ENCODE peak calls at places on chromosome 16, in ten cellular contexts. I is PC-9, V is upper lobe of right lung, G is pancreas, U is dorsolateral prefrontal cortex, P is K562, B is neural progenitor cell, Y is tibial nerve, H is heart right ventricle, D is PC-3. E is an unnamed sample.

GRCh38 chr16:49856741-49857330 is 924 bp upstream of the ZNF423 start:
- DNase-seq in B (peak; percentile 93), V (peak; percentile 86), Y (peak; percentile 56), P (peak; percentile 59), D (peak; percentile 21), I (peak; percentile 10), H (peak; percentile 83), U (peak; percentile 69), G (peak; percentile 79), E (peak; percentile 85)

GRCh38 chr16:86914850-86915717 is 336.7 kb downstream of the FOXL1 start:
- DNase-seq in H (no peak), B (no peak), Y (no peak), G (no peak), I (no peak), D (no peak), P (no peak), U (no peak), V (no peak), E (no peak)

GRCh38 chr16:23572394-23572793 is 14.9 kb downstream of the UBFD1 start:
- DNase-seq in G (no peak), B (no peak), V (no peak), D (no peak), Y (no peak), P (no peak), I (no peak), U (no peak), H (no peak), E (no peak)

GRCh38 chr16:10678655-10679054 is 16.1 kb downstream of the TEKT5 start:
- DNase-seq in B (peak; percentile 72), U (no peak), P (no peak), Y (no peak), I (no peak), D (no peak), G (no peak), V (no peak), H (no peak), E (peak; percentile 61)

GRCh38 chr16:1945559-1946391 is 2.8 kb upstream of the MSRB1 start:
- DNase-seq in B (no peak), U (no peak), G (no peak), Y (no peak), P (peak; percentile 68), D (no peak), V (no peak), I (no peak), H (no peak), E (no peak)

GRCh38 chr16:17940584-17940983 is 396.0 kb downstream of the NPIPA8 start:
- DNase-seq in V (no peak), P (no peak), D (no peak), H (no peak), I (no peak), Y (no peak), U (no peak), B (no peak), G (no peak), E (no peak)

GRCh38 chr16:2224183-2224486 is 744 bp downstream of the E4F1 start:
- DNase-seq in I (no peak), Y (no peak), V (no peak), H (no peak), D (peak; percentile 39), B (no peak), P (peak; percentile 77), G (no peak), U (no peak), E (no peak)

GRCh38 chr16:88906535-88907105 is 40.2 kb upstream of the PABPN1L start:
- DNase-seq in P (no peak), D (no peak), Y (no peak), H (no peak), B (no peak), U (no peak), V (no peak), I (no peak), G (no peak), E (no peak)

GRCh38 chr16:82660078-82660645 is 33.4 kb downstream of the CDH13 start:
- DNase-seq in U (peak; percentile 15), D (no peak), P (no peak), I (no peak), Y (no peak), B (no peak), H (no peak), V (no peak), G (no peak), E (no peak)

GRCh38 chr16:89484923-89485679 is 5.3 kb downstream of the ANKRD11 start:
- DNase-seq in V (no peak), Y (no peak), U (no peak), B (no peak), I (no peak), H (no peak), G (no peak), P (no peak), D (no peak), E (no peak)

GRCh38 chr16:50121721-50122445 is 31.2 kb upstream of the TENT4B start:
- DNase-seq in P (no peak), G (no peak), B (peak; percentile 26), I (no peak), H (no peak), U (no peak), Y (no peak), V (no peak), D (no peak), E (no peak)

GRCh38 chr16:72612271-72612670 is 435.7 kb downstream of the ZFHX3 start:
- DNase-seq in G (no peak), H (no peak), U (no peak), D (no peak), B (no peak), I (no peak), V (no peak), P (no peak), Y (no peak), E (no peak)

GRCh38 chr16:72833491-72833890 is 214.4 kb downstream of the ZFHX3 start:
- DNase-seq in I (no peak), H (no peak), D (no peak), P (no peak), G (no peak), B (no peak), Y (no peak), U (no peak), V (no peak), E (no peak)

GRCh38 chr16:16004314-16004749 is 54.9 kb downstream of the ABCC1 start:
- DNase-seq in Y (no peak), P (no peak), D (peak; percentile 65), H (no peak), B (no peak), I (no peak), U (no peak), G (no peak), V (no peak), E (no peak)

GRCh38 chr16:6267682-6268081 is 1065.0 kb upstream of the RBFOX1 start:
- DNase-seq in B (no peak), P (no peak), H (no peak), Y (no peak), I (no peak), V (no peak), U (no peak), G (no peak), D (no peak), E (no peak)

GRCh38 chr16:2205104-2205966 is at the start of gene MLST8:
- DNase-seq in U (peak; percentile 73), P (peak; percentile 92), D (peak; percentile 75), B (peak; percentile 94), V (peak; percentile 94), H (peak; percentile 91), G (peak; percentile 91), I (peak; percentile 90), Y (peak; percentile 71), E (peak; percentile 77)

GRCh38 chr16:85296859-85297698 is 184.8 kb upstream of the CIBAR2 start:
- DNase-seq in I (peak; percentile 59), H (no peak), Y (no peak), B (peak; percentile 72), D (peak; percentile 49), G (peak; percentile 70), P (peak; percentile 85), V (peak; percentile 80), U (no peak), E (peak; percentile 40)

GRCh38 chr16:10611825-10612342 is 31.5 kb upstream of the EMP2 start:
- DNase-seq in P (no peak), U (no peak), I (no peak), Y (no peak), D (no peak), G (no peak), H (no peak), B (peak; percentile 33), V (no peak), E (no peak)

GRCh38 chr16:27199747-27200146 is 3.6 kb upstream of the KDM8 start:
- DNase-seq in G (no peak), P (no peak), B (no peak), U (no peak), D (no peak), V (no peak), H (no peak), I (no peak), Y (no peak), E (no peak)
- H3K27ac ChIP-seq in G (no peak overlapping the region), P (peak overlapping the region; percentile 90), B (no peak overlapping the region), U (no peak overlapping the region), D (no peak overlapping the region), V (peak overlapping the region; percentile 58), H (no peak overlapping the region), I (no peak overlapping the region), Y (no peak overlapping the region), E (no peak overlapping the region)

GRCh38 chr16:3356118-3356517 is 429 bp downstream of the OR2C1 start:
- DNase-seq in U (no peak), G (no peak), B (no peak), Y (no peak), D (no peak), H (no peak), I (no peak), P (peak; percentile 25), V (no peak), E (no peak)
- TF ChIP-seq CTCF in U (no peak), G (no peak), B (no peak), Y (no peak), D (peak; percentile 17), H (no peak), I (no peak), P (no peak), V (no peak), E (no peak)

DNA sequence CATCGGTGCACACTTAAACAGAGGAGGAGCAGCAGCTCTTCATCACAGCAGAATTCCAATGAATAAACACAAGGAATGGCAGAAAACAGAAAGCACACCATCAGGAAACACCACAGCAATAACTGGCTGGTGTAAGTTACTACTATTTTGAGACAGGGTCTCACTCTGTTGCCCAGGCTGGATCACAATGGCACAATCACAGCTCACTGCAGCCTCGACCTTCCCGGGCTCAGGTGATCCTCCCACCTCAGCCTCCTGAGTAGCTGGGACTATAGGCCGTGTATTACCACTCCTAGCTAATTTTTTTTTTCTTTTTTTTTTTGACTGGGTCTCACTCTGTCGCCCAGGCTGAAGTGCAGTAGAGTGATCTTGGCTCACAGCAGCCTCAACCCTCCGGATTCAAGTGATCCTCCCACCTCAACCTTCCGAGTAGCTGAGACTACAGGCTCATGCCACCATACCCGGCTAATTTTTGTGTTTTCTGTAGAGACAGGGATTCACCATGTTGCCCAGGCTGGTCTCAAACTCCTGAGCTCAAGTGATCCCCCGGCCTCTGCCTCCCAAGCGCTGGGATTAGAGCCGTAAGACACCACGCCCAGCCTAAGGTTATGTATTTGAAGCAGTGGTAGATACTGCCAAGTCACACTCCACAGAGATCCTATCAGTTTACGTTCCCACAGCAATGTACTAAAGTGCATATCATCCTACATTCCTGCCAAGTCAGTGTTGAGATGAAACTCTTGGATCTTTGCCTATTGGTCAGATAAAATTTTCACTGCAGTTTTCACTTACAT is 20.7 kb downstream of the TRAP1 start:
- DNase-seq in P (peak; percentile 86), Y (no peak), V (no peak), G (no peak), D (peak; percentile 77), B (no peak), I (peak; percentile 68), U (no peak), H (no peak), E (no peak)
- H3K27ac ChIP-seq in P (peak overlapping the region; percentile 70), Y (no peak overlapping the region), V (no peak overlapping the region), G (peak overlapping the region; percentile 77), D (no peak overlapping the region), B (no peak overlapping the region), I (peak overlapping the region; percentile 50), U (no peak overlapping the region), H (no peak overlapping the region), E (no peak overlapping the region)

GRCh38 chr16:68995011-68995504 is 110.4 kb upstream of the HAS3 start:
- DNase-seq in B (peak; percentile 59), I (peak; percentile 25), H (no peak), P (peak; percentile 39), Y (no peak), G (no peak), U (no peak), D (peak; percentile 70), V (no peak), E (peak; percentile 46)
- TF ChIP-seq CTCF in B (peak; percentile 56), I (peak; percentile 35), H (peak; percentile 19), P (peak; percentile 43), Y (no peak), G (no peak), U (peak; percentile 42), D (peak; percentile 58), V (peak; percentile 27), E (peak; percentile 70)